ENCODE peak calls at places on chromosomes 6 and 20, in five cellular contexts. A, B, I, Y and R are unnamed samples.

GRCh38 chr20:62812181-62812906 is 4.5 kb upstream of the COL9A3 start:
- DNase-seq in B (no peak), Y (no peak), A (no peak), I (no peak), R (no peak)

GRCh38 chr20:63232235-63233060 is 3.3 kb upstream of the BIRC7 start:
- DNase-seq in Y (no peak), I (no peak), B (no peak), A (no peak), R (no peak)

GRCh38 chr20:653590-654426 is 808 bp upstream of the SRXN1 start:
- DNase-seq in I (no peak), B (no peak), A (peak), Y (no peak), R (no peak)

GRCh38 chr20:24732076-24732475 is 217.0 kb upstream of the CST7 start:
- DNase-seq in A (no peak), I (no peak), B (no peak), Y (no peak), R (no peak)

GRCh38 chr20:61640171-61640570 is 388.1 kb downstream of the CDH4 start:
- DNase-seq in I (no peak), Y (no peak), A (no peak), B (no peak), R (no peak)

GRCh38 chr6:156107514-156108150 is 652.0 kb upstream of the NOX3 start:
- DNase-seq in A (no peak), B (no peak), I (peak), Y (no peak), R (no peak)

GRCh38 chr6:168533428-168533827 is 92.4 kb downstream of the SMOC2 start:
- DNase-seq in I (no peak), B (no peak), Y (no peak), A (no peak), R (no peak)

GRCh38 chr6:44022296-44022661 is 105.0 kb downstream of the MRPL14 start:
- DNase-seq in A (no peak), I (no peak), B (no peak), Y (no peak), R (no peak)

GRCh38 chr6:124964764-124965105 is 2.5 kb downstream of the RNF217 start:
- DNase-seq in I (no peak), B (no peak), A (no peak), Y (no peak), R (no peak)

GRCh38 chr20:10673831-10674683 is at the start of gene JAG1:
- DNase-seq in A (peak), I (peak), Y (no peak), B (peak), R (no peak)

GRCh38 chr6:95518630-95519227 is 58.6 kb upstream of the MANEA start:
- DNase-seq in A (no peak), B (no peak), Y (no peak), I (no peak), R (no peak)

GRCh38 chr6:42230320-42231034 is 12.8 kb upstream of the MRPS10 start:
- DNase-seq in A (no peak), I (no peak), Y (no peak), B (peak), R (no peak)

GRCh38 chr6:149513915-149514314 is 29.1 kb upstream of the ZC3H12D start:
- DNase-seq in Y (no peak), B (no peak), A (no peak), I (no peak), R (no peak)

GRCh38 chr6:75504902-75505233 is 11.3 kb upstream of the FILIP1 start:
- DNase-seq in I (no peak), Y (no peak), A (no peak), B (no peak), R (no peak)

GRCh38 chr20:63686492-63687321 is 9.7 kb upstream of the TNFRSF6B start:
- DNase-seq in A (no peak), I (peak), Y (no peak), B (no peak), R (no peak)

GRCh38 chr20:38730989-38731737 is 6.9 kb downstream of the SLC32A1 start:
- DNase-seq in A (peak), B (peak), I (peak), Y (no peak), R (peak)
- H3K9ac ChIP-seq in A (no peak), B (no peak), I (no peak), Y (no peak), R (no peak)

GRCh38 chr20:21981179-21981578 is 275.7 kb downstream of the PAX1 start:
- DNase-seq in A (no peak), B (no peak), Y (no peak), I (no peak), R (no peak)

GRCh38 chr20:21982559-21982958 is 277.1 kb downstream of the PAX1 start:
- DNase-seq in I (no peak), A (no peak), Y (no peak), B (no peak), R (no peak)

GRCh38 chr20:21981607-21982344 is 276.3 kb downstream of the PAX1 start:
- DNase-seq in Y (no peak), A (peak), B (no peak), I (no peak), R (no peak)
- H3K4me3 ChIP-seq in Y (no peak), A (peak), B (no peak), I (no peak), R (no peak)

GRCh38 chr20:3647418-3647817 is 15.8 kb downstream of the GFRA4 start:
- DNase-seq in A (no peak), I (no peak), Y (no peak), B (no peak), R (no peak)

GRCh38 chr20:3646067-3646440 is 17.1 kb downstream of the GFRA4 start:
- DNase-seq in I (no peak), Y (no peak), B (no peak), A (no peak), R (no peak)

GRCh38 chr20:3646651-3647050 is 16.5 kb downstream of the GFRA4 start:
- DNase-seq in I (no peak), A (no peak), Y (no peak), B (no peak), R (no peak)

GRCh38 chr20:3648941-3649340 is 14.3 kb downstream of the GFRA4 start:
- DNase-seq in B (no peak), A (no peak), I (no peak), Y (no peak), R (no peak)

DNA sequence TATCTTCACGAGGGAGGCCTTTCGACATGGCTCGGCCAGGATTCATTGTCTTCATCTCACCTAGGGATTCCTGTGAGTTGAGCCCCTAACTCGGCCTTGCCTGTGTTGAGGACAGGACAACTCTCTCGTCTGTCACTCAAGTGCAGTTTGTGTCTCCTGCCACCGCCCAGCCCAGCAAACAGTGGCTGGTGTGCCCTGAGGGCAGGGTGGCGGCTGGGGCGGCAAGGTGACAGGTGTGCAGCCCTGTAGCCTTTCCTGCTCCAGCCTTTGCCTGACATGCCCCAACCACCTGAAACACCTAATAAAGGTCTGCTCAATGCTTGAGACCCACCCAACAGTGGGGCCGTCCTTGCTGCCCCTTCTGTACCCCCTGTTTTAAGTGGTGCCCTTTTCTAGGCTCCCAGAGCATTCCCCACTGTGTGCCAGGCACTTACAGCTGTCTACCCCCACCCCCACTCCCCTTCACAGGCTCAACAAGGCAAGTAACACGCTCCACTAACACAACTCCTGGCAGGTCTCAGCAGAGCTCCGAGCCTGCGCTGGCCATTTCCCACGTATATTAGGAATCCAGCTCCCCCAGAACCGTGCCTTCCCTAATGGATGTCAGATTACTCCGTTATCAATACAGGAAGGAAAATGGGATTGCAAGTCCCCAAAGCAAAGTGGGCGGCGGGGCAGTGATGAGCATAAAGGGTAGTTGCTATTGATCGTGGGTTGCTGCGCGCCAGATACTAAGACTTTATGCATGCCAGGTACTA is 17.7 kb downstream of the GFRA4 start:
- DNase-seq in B (no peak), A (no peak), I (no peak), Y (no peak), R (no peak)
- H3K27ac ChIP-seq in B (no peak), A (no peak), I (no peak), Y (no peak), R (no peak)

GRCh38 chr6:52089758-52090348 is 2.4 kb upstream of the PKHD1 start:
- DNase-seq in B (no peak), I (no peak), A (no peak), Y (no peak), R (peak)

GRCh38 chr6:52087498-52087999 is at the start of gene PKHD1:
- DNase-seq in B (peak), I (peak), Y (no peak), A (peak), R (no peak)
- H3K9ac ChIP-seq in B (no peak), I (no peak), Y (no peak), A (peak), R (no peak)

DNA sequence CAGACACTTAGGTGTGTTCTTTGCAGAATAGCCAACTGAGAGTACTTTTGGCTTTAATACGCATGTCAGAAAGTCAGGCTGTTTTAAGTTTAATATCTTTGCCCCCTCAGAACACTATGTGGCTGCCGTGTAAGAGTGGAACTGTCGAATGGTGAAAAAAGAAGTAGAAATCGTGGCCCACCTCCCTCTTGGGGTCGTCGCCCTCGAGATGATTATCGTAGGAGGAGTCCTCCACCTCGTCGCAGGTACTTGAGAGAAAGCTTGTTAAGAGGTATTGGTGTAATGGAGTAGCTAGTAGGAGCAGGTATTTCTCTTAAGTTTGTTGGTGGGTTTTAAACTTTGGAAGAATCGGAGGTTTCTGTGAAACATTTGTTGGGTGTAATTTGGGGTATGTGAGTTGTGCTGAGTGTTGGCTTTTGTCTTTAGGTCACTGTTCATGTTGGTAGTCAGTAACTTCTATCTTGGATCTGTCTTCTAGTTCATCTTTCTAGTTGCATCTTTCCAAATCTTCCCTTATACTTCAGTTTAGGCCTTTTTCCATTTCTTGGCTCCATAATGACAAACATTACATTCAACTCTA is 4.7 kb downstream of the SRSF3 start:
- DNase-seq in B (no peak), Y (no peak), I (no peak), A (no peak), R (no peak)
- H3K4me3 ChIP-seq in B (no peak), Y (peak), I (peak), A (peak), R (peak)

GRCh38 chr20:57960803-57961575 is 251.2 kb upstream of the PMEPA1 start:
- DNase-seq in B (no peak), I (no peak), Y (no peak), A (no peak), R (no peak)
- H3K27ac ChIP-seq in B (no peak), I (no peak), Y (no peak), A (no peak), R (no peak)